ENCODE peak calls at places on chromosomes 6 and 20, in four cellular contexts. T is H1, Z is K562, R is HepG2. D is an unnamed sample.

GRCh38 chr6:161890959-161891358 is 617.1 kb upstream of the AGPAT4 start:
- DNase-seq in T (no peak), Z (no peak), R (no peak), D (no peak)

GRCh38 chr6:82088978-82089855 is 158.3 kb downstream of the IBTK start:
- DNase-seq in T (no peak), Z (no peak), R (no peak), D (no peak)

GRCh38 chr20:32518593-32519366 is 66.4 kb downstream of the NOL4L start:
- DNase-seq in T (no peak), Z (no peak), R (no peak), D (no peak)

GRCh38 chr20:32344835-32345506 is 13.2 kb upstream of the ASXL1 start:
- DNase-seq in T (peak), Z (no peak), R (no peak), D (no peak)

GRCh38 chr6:139882977-139883728 is 508.7 kb upstream of the CITED2 start:
- DNase-seq in T (no peak), Z (no peak), R (peak), D (no peak)

GRCh38 chr20:58829531-58829941 is 21.2 kb downstream of the GNAS-AS1 start:
- DNase-seq in T (no peak), Z (no peak), R (no peak), D (no peak)

GRCh38 chr20:24699321-24700165 is 230.1 kb downstream of the SYNDIG1 start:
- DNase-seq in T (peak), Z (no peak), R (no peak), D (no peak)

GRCh38 chr6:169495601-169496000 is 206.2 kb downstream of the WDR27 start:
- DNase-seq in T (no peak), Z (no peak), R (no peak), D (no peak)

GRCh38 chr6:156825475-156825874 is 48.3 kb downstream of the ARID1B start:
- DNase-seq in T (no peak), Z (no peak), R (no peak), D (no peak)

GRCh38 chr6:138772596-138773176 is 883 bp upstream of the CCDC28A start:
- DNase-seq in T (no peak), Z (peak), R (no peak), D (no peak)

GRCh38 chr6:134175532-134176282 is 123.3 kb upstream of the SLC2A12 start:
- DNase-seq in T (peak), Z (peak), R (peak), D (peak)

GRCh38 chr6:65707134-65707826 is at the start of gene EYS:
- DNase-seq in T (no peak), Z (no peak), R (no peak), D (no peak)

GRCh38 chr20:63536997-63537524 is at the start of gene PTK6:
- DNase-seq in T (no peak), Z (no peak), R (no peak), D (peak)

GRCh38 chr6:133300896-133301295 is 59.7 kb downstream of the EYA4 start:
- DNase-seq in T (no peak), Z (no peak), R (no peak), D (no peak)

GRCh38 chr20:51187318-51187717 is 164.4 kb upstream of the KCNG1 start:
- DNase-seq in T (no peak), Z (no peak), R (no peak), D (no peak)

GRCh38 chr6:144675231-144675861 is 390.2 kb downstream of the UTRN start:
- DNase-seq in T (no peak), Z (no peak), R (no peak), D (no peak)

GRCh38 chr6:122696079-122696478 is 83.4 kb upstream of the FABP7 start:
- DNase-seq in T (no peak), Z (no peak), R (no peak), D (no peak)

GRCh38 chr6:89997456-89998445 is 103.5 kb downstream of the GJA10 start:
- DNase-seq in T (no peak), Z (no peak), R (no peak), D (no peak)

GRCh38 chr6:116536216-116536621 is 9.3 kb downstream of the TRAPPC3L start:
- DNase-seq in T (no peak), Z (peak), R (peak), D (peak)

GRCh38 chr20:43954704-43955243 is 40.1 kb downstream of the TOX2 start:
- DNase-seq in T (no peak), Z (no peak), R (no peak), D (no peak)

GRCh38 chr20:48761023-48761785 is 66.6 kb downstream of the PREX1 start:
- DNase-seq in T (no peak), Z (no peak), R (no peak), D (no peak)

GRCh38 chr6:72522735-72523141 is 99.1 kb upstream of the KCNQ5 start:
- DNase-seq in T (peak), Z (peak), R (peak), D (peak)

GRCh38 chr6:72521684-72522083 is 100.2 kb upstream of the KCNQ5 start:
- DNase-seq in T (no peak), Z (no peak), R (no peak), D (no peak)

GRCh38 chr6:72519871-72520270 is 102.0 kb upstream of the KCNQ5 start:
- DNase-seq in T (no peak), Z (no peak), R (no peak), D (no peak)

GRCh38 chr6:72525821-72526550 is 95.9 kb upstream of the KCNQ5 start:
- DNase-seq in T (no peak), Z (no peak), R (no peak), D (no peak)

GRCh38 chr6:72524011-72524645 is 97.7 kb upstream of the KCNQ5 start:
- DNase-seq in T (no peak), Z (no peak), R (no peak), D (no peak)
- TF ChIP-seq RAD21 in T (no peak), Z (no peak), R (no peak), D (no peak)

GRCh38 chr6:137160763-137161162 is 12.7 kb downstream of the IL22RA2 start:
- DNase-seq in T (no peak), Z (no peak), R (no peak), D (no peak)
- TF ChIP-seq PHF8 in T (no peak), Z (no peak), R (no peak), D (no peak)

GRCh38 chr6:159610881-159611280 is 82.2 kb downstream of the SOD2 start:
- DNase-seq in T (no peak), Z (no peak), R (no peak), D (no peak)
- TF ChIP-seq RAD21 in T (no peak), Z (no peak), R (no peak), D (no peak)

DNA sequence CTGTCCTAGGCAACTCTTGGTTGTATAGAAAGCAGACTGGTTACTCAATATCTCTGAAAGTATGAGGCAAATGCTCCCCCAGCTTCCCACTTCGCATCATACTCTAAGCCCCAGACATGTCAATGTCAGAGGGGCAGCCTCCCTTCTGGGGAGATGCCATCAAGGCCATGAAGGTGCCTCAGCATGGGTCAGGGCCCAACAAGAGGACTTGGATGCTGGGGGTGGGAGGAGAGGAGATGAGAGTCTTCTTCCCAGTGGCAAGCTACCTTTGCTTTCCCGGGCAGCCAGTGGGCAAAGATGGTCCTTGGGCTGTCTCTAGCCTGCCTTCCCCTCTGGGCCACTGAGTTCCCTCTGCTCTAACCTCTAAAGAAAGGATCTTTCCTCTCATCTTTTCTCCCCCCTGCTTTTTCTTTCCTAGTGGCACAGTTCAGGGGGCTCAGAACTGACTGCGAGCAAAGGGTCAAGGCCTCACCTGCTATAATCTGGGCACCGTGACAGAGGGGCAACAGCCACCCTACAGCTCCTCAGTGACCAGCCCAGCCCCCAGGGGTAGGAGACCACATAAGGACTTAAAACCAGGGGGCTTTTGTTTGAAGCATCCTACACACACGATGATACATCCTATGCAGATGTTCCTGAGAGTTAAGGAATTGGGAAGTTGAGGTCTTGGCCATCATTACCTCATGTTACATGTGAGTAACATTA is 26.2 kb downstream of the MOCS1 start:
- DNase-seq in T (no peak), Z (no peak), R (no peak), D (no peak)
- TF ChIP-seq PHF8 in T (no peak), Z (no peak), R (no peak), D (no peak)

DNA sequence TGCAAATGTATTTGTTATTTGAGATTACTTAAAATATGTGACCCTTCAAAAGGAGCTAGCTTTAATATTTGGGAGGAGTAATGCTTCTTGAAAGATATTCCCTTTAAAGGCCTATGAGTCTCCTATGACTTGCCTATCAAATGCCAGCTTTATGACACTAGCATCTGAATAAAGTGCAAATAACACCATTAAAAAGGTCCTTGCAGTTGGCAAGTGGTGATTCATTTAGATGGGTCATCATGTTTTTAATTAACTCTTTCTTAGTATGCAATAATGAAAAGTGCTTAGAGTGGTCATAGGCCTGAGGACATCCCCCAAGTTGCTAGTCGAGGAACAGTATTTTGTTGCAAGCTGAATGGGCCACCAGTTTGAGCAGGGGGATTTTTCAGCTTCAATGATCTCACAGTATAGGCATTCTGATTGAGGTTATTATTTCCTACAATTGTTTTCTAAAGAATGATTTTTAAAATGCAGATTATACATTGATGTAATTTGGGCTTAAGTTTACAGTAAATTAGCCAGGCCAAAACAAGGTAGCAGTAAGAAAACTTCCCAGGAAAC is 3.7 kb upstream of the CD2AP start:
- DNase-seq in T (no peak), Z (no peak), R (no peak), D (no peak)
- TF ChIP-seq RAD21 in T (no peak), Z (no peak), R (no peak), D (no peak)

GRCh38 chr6:301929-302705 is 9.8 kb downstream of the DUSP22 start:
- DNase-seq in T (no peak), Z (no peak), R (no peak), D (no peak)

GRCh38 chr6:300026-300425 is 7.7 kb downstream of the DUSP22 start:
- DNase-seq in T (no peak), Z (no peak), R (no peak), D (no peak)

GRCh38 chr6:301526-301925 is 9.2 kb downstream of the DUSP22 start:
- DNase-seq in T (no peak), Z (no peak), R (no peak), D (no peak)

GRCh38 chr6:299050-299980 is 7.0 kb downstream of the DUSP22 start:
- DNase-seq in T (no peak), Z (no peak), R (no peak), D (no peak)

GRCh38 chr6:300494-301198 is 8.4 kb downstream of the DUSP22 start:
- DNase-seq in T (no peak), Z (no peak), R (no peak), D (no peak)
- TF ChIP-seq PHF8 in T (no peak), Z (no peak), R (no peak), D (no peak)

DNA sequence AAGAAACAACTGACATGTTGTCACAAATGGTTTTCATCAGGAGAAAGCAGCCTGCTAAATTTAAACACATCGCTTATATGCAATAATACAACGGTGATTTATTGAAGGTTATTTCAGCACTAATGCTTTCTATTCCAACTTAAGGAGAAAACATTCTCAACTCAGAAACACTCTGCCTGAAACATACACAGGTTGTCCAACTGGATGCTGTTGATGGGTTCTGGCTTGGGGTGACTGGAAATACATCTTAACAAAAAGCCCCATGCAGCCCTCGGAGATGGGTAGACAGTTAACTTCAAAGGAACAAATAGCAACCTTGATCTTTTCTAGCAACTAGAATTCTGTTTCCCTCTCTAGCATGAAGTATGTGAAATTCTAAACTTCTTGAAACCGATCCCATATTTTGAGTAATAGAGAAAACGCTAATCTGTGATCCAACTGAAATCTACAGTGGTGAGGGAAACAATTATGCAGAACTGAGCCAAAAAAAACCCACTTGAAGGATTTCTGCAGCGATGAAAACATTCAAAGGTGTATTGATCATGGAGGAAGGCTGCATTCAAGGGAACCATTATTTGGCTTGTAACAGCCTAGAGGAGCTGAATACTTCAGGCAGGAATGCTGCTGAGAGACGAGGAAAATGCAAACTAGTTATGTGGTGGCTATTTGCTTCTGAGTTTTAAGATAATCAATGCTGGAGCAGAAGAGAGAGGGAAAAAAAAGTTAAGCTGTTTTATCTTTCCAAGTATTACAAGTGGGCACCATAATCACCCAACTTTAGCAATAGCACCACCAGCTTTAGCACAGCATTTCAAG is 6.9 kb downstream of the ZMYND8 start:
- DNase-seq in T (no peak), Z (no peak), R (no peak), D (no peak)
- TF ChIP-seq RAD21 in T (no peak), Z (no peak), R (no peak), D (no peak)

GRCh38 chr20:14197097-14197496 is 140.3 kb downstream of the FLRT3 start:
- DNase-seq in T (no peak), Z (no peak), R (no peak), D (no peak)

GRCh38 chr20:14193885-14194284 is 143.5 kb downstream of the FLRT3 start:
- DNase-seq in T (no peak), Z (no peak), R (no peak), D (peak)

GRCh38 chr20:14189794-14190402 is 147.5 kb downstream of the FLRT3 start:
- DNase-seq in T (no peak), Z (no peak), R (peak), D (peak)

GRCh38 chr20:14191559-14191958 is 145.9 kb downstream of the FLRT3 start:
- DNase-seq in T (no peak), Z (no peak), R (no peak), D (no peak)

GRCh38 chr20:14193443-14193842 is 144.0 kb downstream of the FLRT3 start:
- DNase-seq in T (no peak), Z (no peak), R (no peak), D (no peak)
- TF ChIP-seq PHF8 in T (no peak), Z (no peak), R (no peak), D (no peak)